ENCODE peak calls at places on chromosome 9, in nine cellular contexts. Q is lower lobe of right lung, J is NCI-H1092 treated with DMSO at 0.1 percent for 48 hours, D is fibroblast of villous mesenchyme, S is prostate gland, G is right cardiac atrium, M is gastrocnemius medialis, I is putamen, P is PC-9. O is an unnamed sample.
A peak's percentile ranks its signal among the peaks of the same experiment; 100 is the strongest.

GRCh38 chr9:123832858-123833257 is 97.1 kb downstream of the DENND1A start:
- DNase-seq in I (no peak), M (no peak), J (no peak), P (no peak), G (peak; percentile 47), D (no peak), S (no peak), Q (peak; percentile 53), O (no peak)

GRCh38 chr9:121184463-121184862 is 17.2 kb downstream of the RAB14 start:
- DNase-seq in M (no peak), S (no peak), Q (no peak), I (no peak), G (no peak), D (no peak), P (no peak), J (no peak), O (no peak)

GRCh38 chr9:98142182-98142924 is 23.3 kb upstream of the TRIM14 start:
- DNase-seq in D (no peak), Q (peak; percentile 95), G (peak; percentile 65), M (no peak), S (peak; percentile 50), J (no peak), I (no peak), P (peak; percentile 98), O (peak; percentile 88)

GRCh38 chr9:97766092-97766491 is 69.0 kb upstream of the XPA start:
- DNase-seq in D (peak; percentile 18), J (no peak), G (no peak), P (peak; percentile 51), Q (no peak), M (no peak), I (no peak), S (no peak), O (peak; percentile 31)

GRCh38 chr9:136460772-136461325 is 21.2 kb upstream of the INPP5E start:
- DNase-seq in J (no peak), Q (no peak), G (peak; percentile 34), M (no peak), P (no peak), S (no peak), D (no peak), I (no peak), O (no peak)

GRCh38 chr9:18368206-18368605 is 105.7 kb upstream of the ADAMTSL1 start:
- DNase-seq in I (no peak), J (no peak), Q (no peak), D (no peak), M (no peak), S (no peak), G (no peak), P (no peak), O (no peak)

GRCh38 chr9:11204521-11204920 is 591.7 kb upstream of the PTPRD start:
- DNase-seq in G (no peak), I (no peak), M (no peak), P (no peak), Q (no peak), S (no peak), J (no peak), D (no peak), O (peak; percentile 19)

GRCh38 chr9:134858051-134858841 is 22.4 kb upstream of the FCN2 start:
- DNase-seq in Q (no peak), G (no peak), P (peak; percentile 64), M (no peak), J (no peak), D (no peak), I (no peak), S (peak; percentile 47), O (peak; percentile 50)

GRCh38 chr9:127123239-127123935 is 952 bp upstream of the ANGPTL2 start:
- DNase-seq in M (peak; percentile 59), G (peak; percentile 76), J (peak; percentile 35), Q (no peak), D (no peak), I (no peak), S (peak; percentile 50), P (no peak), O (no peak)

GRCh38 chr9:137150485-137151060 is 11.6 kb downstream of the GRIN1 start:
- DNase-seq in J (no peak), S (no peak), G (peak; percentile 38), M (no peak), D (peak; percentile 86), Q (no peak), P (peak; percentile 85), I (no peak), O (peak; percentile 94)

GRCh38 chr9:38339496-38339895 is 53.0 kb upstream of the ALDH1B1 start:
- DNase-seq in M (no peak), I (no peak), Q (no peak), D (no peak), G (no peak), P (no peak), J (no peak), S (no peak), O (no peak)

GRCh38 chr9:137387034-137387890 is 35.7 kb downstream of the EXD3 start:
- DNase-seq in M (no peak), J (no peak), I (no peak), G (peak; percentile 63), Q (no peak), S (no peak), P (no peak), D (no peak), O (no peak)

GRCh38 chr9:101671567-101671966 is 66.9 kb downstream of the GRIN3A start:
- DNase-seq in G (no peak), Q (no peak), S (no peak), J (no peak), M (no peak), P (no peak), I (no peak), D (no peak), O (no peak)

GRCh38 chr9:79471577-79472543 is 99.9 kb upstream of the TLE4 start:
- DNase-seq in G (peak; percentile 92), Q (peak; percentile 51), P (no peak), D (peak; percentile 37), I (peak; percentile 72), J (peak; percentile 14), M (peak; percentile 15), S (peak; percentile 45), O (peak; percentile 66)

GRCh38 chr9:132663120-132663519 is 6.7 kb downstream of the DDX31 start:
- DNase-seq in I (no peak), M (no peak), J (no peak), Q (no peak), D (no peak), P (no peak), G (no peak), S (no peak), O (no peak)

GRCh38 chr9:112764344-112764743 is 13.8 kb downstream of the SNX30 start:
- DNase-seq in I (no peak), G (no peak), S (no peak), M (no peak), P (no peak), Q (no peak), D (peak; percentile 62), J (no peak), O (no peak)

GRCh38 chr9:112299514-112299913 is 33.9 kb downstream of the PTBP3 start:
- DNase-seq in S (no peak), G (no peak), Q (no peak), M (no peak), I (no peak), P (no peak), J (no peak), D (peak; percentile 34), O (peak; percentile 24)

GRCh38 chr9:129597355-129598088 is 23.4 kb downstream of the C9orf50 start:
- DNase-seq in D (peak; percentile 78), Q (peak; percentile 80), M (peak; percentile 41), P (peak; percentile 77), G (peak; percentile 89), J (no peak), S (peak; percentile 66), I (no peak), O (peak; percentile 56)

GRCh38 chr9:98316445-98317133 is 61.1 kb upstream of the TBC1D2 start:
- DNase-seq in J (no peak), P (no peak), D (no peak), G (no peak), M (no peak), Q (no peak), S (no peak), I (no peak), O (no peak)

GRCh38 chr9:105911104-105911911 is 217.0 kb downstream of the TMEM38B start:
- DNase-seq in J (no peak), S (no peak), P (peak; percentile 30), M (no peak), Q (no peak), I (no peak), D (no peak), G (no peak), O (peak; percentile 65)

GRCh38 chr9:73402081-73403028 is 250.7 kb downstream of the ANXA1 start:
- DNase-seq in S (peak; percentile 7), M (no peak), G (no peak), Q (no peak), D (no peak), P (peak; percentile 4), J (no peak), I (no peak), O (peak; percentile 21)

GRCh38 chr9:34983209-34983608 is 6.3 kb upstream of the DNAJB5 start:
- DNase-seq in Q (no peak), D (no peak), P (no peak), J (no peak), M (no peak), I (no peak), S (no peak), G (no peak), O (no peak)